ENCODE peak calls at places on chromosome 4, in six cellular contexts. One of them, this sample, is unnamed.

GRCh38 chr4:48118081-48118480 is 16.0 kb downstream of the TXK start:
- DNase-seq in stimulated activated CD8-positive, alpha-beta memory T cell treated with anti-CD3 and anti-CD28 coated beads, Interleukin-2, amount 100 ng/mL, for 1 hour: no peak
- DNase-seq in Caki2: no peak
- DNase-seq in activated gamma-delta T cell treated with anti-CD3 and anti-CD28 coated beads, Interleukin-2, amount 50 U/mL, for 16 hours: no peak
- DNase-seq in brain microvascular endothelial cell: no peak
- DNase-seq in stimulated activated naive CD8-positive, alpha-beta T cell treated with anti-CD3 and anti-CD28 coated beads, Interleukin-15, Interleukin-2, amounts not matched to agents 100 U/mL and 50 U/mL, for 24 hours: no peak
- DNase-seq in this sample: no peak

GRCh38 chr4:161343188-161343950 is 820.4 kb downstream of the FSTL5 start:
- DNase-seq in Caki2: no peak
- DNase-seq in stimulated activated CD8-positive, alpha-beta memory T cell treated with anti-CD3 and anti-CD28 coated beads, Interleukin-2, amount 100 ng/mL, for 1 hour: no peak
- DNase-seq in stimulated activated naive CD8-positive, alpha-beta T cell treated with anti-CD3 and anti-CD28 coated beads, Interleukin-15, Interleukin-2, amounts not matched to agents 100 U/mL and 50 U/mL, for 24 hours: no peak
- DNase-seq in brain microvascular endothelial cell: no peak
- DNase-seq in activated gamma-delta T cell treated with anti-CD3 and anti-CD28 coated beads, Interleukin-2, amount 50 U/mL, for 16 hours: no peak
- DNase-seq in this sample: no peak

GRCh38 chr4:157075811-157076577 is at the start of gene GLRB:
- DNase-seq in brain microvascular endothelial cell: no peak
- DNase-seq in stimulated activated naive CD8-positive, alpha-beta T cell treated with anti-CD3 and anti-CD28 coated beads, Interleukin-15, Interleukin-2, amounts not matched to agents 100 U/mL and 50 U/mL, for 24 hours: no peak
- DNase-seq in stimulated activated CD8-positive, alpha-beta memory T cell treated with anti-CD3 and anti-CD28 coated beads, Interleukin-2, amount 100 ng/mL, for 1 hour: no peak
- DNase-seq in Caki2: no peak
- DNase-seq in activated gamma-delta T cell treated with anti-CD3 and anti-CD28 coated beads, Interleukin-2, amount 50 U/mL, for 16 hours: no peak
- DNase-seq in this sample: no peak

GRCh38 chr4:93888768-93889167 is 60.2 kb downstream of the ATOH1 start:
- DNase-seq in brain microvascular endothelial cell: no peak
- DNase-seq in Caki2: no peak
- DNase-seq in activated gamma-delta T cell treated with anti-CD3 and anti-CD28 coated beads, Interleukin-2, amount 50 U/mL, for 16 hours: no peak
- DNase-seq in stimulated activated naive CD8-positive, alpha-beta T cell treated with anti-CD3 and anti-CD28 coated beads, Interleukin-15, Interleukin-2, amounts not matched to agents 100 U/mL and 50 U/mL, for 24 hours: no peak
- DNase-seq in stimulated activated CD8-positive, alpha-beta memory T cell treated with anti-CD3 and anti-CD28 coated beads, Interleukin-2, amount 100 ng/mL, for 1 hour: no peak
- DNase-seq in this sample: no peak

GRCh38 chr4:6355052-6355451 is 85.4 kb downstream of the WFS1 start:
- DNase-seq in activated gamma-delta T cell treated with anti-CD3 and anti-CD28 coated beads, Interleukin-2, amount 50 U/mL, for 16 hours: no peak
- DNase-seq in stimulated activated CD8-positive, alpha-beta memory T cell treated with anti-CD3 and anti-CD28 coated beads, Interleukin-2, amount 100 ng/mL, for 1 hour: no peak
- DNase-seq in brain microvascular endothelial cell: no peak
- DNase-seq in stimulated activated naive CD8-positive, alpha-beta T cell treated with anti-CD3 and anti-CD28 coated beads, Interleukin-15, Interleukin-2, amounts not matched to agents 100 U/mL and 50 U/mL, for 24 hours: no peak
- DNase-seq in Caki2: no peak
- DNase-seq in this sample: no peak

GRCh38 chr4:101693842-101694398 is 96.6 kb upstream of the BANK1 start:
- DNase-seq in activated gamma-delta T cell treated with anti-CD3 and anti-CD28 coated beads, Interleukin-2, amount 50 U/mL, for 16 hours: no peak
- DNase-seq in stimulated activated CD8-positive, alpha-beta memory T cell treated with anti-CD3 and anti-CD28 coated beads, Interleukin-2, amount 100 ng/mL, for 1 hour: no peak
- DNase-seq in Caki2: peak; percentile 84
- DNase-seq in brain microvascular endothelial cell: no peak
- DNase-seq in stimulated activated naive CD8-positive, alpha-beta T cell treated with anti-CD3 and anti-CD28 coated beads, Interleukin-15, Interleukin-2, amounts not matched to agents 100 U/mL and 50 U/mL, for 24 hours: no peak
- DNase-seq in this sample: no peak

GRCh38 chr4:163672751-163673150 is 178.3 kb downstream of the TMA16 start:
- DNase-seq in stimulated activated CD8-positive, alpha-beta memory T cell treated with anti-CD3 and anti-CD28 coated beads, Interleukin-2, amount 100 ng/mL, for 1 hour: no peak
- DNase-seq in Caki2: no peak
- DNase-seq in activated gamma-delta T cell treated with anti-CD3 and anti-CD28 coated beads, Interleukin-2, amount 50 U/mL, for 16 hours: no peak
- DNase-seq in stimulated activated naive CD8-positive, alpha-beta T cell treated with anti-CD3 and anti-CD28 coated beads, Interleukin-15, Interleukin-2, amounts not matched to agents 100 U/mL and 50 U/mL, for 24 hours: no peak
- DNase-seq in brain microvascular endothelial cell: no peak
- DNase-seq in this sample: no peak

GRCh38 chr4:152032722-152033131 is 271.9 kb upstream of the GATB start:
- DNase-seq in stimulated activated naive CD8-positive, alpha-beta T cell treated with anti-CD3 and anti-CD28 coated beads, Interleukin-15, Interleukin-2, amounts not matched to agents 100 U/mL and 50 U/mL, for 24 hours: no peak
- DNase-seq in stimulated activated CD8-positive, alpha-beta memory T cell treated with anti-CD3 and anti-CD28 coated beads, Interleukin-2, amount 100 ng/mL, for 1 hour: no peak
- DNase-seq in brain microvascular endothelial cell: peak; percentile 53
- DNase-seq in activated gamma-delta T cell treated with anti-CD3 and anti-CD28 coated beads, Interleukin-2, amount 50 U/mL, for 16 hours: no peak
- DNase-seq in Caki2: no peak
- DNase-seq in this sample: no peak

GRCh38 chr4:153362184-153362583 is 17.7 kb downstream of the MND1 start:
- DNase-seq in brain microvascular endothelial cell: peak; percentile 11
- DNase-seq in stimulated activated CD8-positive, alpha-beta memory T cell treated with anti-CD3 and anti-CD28 coated beads, Interleukin-2, amount 100 ng/mL, for 1 hour: no peak
- DNase-seq in Caki2: peak; percentile 22
- DNase-seq in stimulated activated naive CD8-positive, alpha-beta T cell treated with anti-CD3 and anti-CD28 coated beads, Interleukin-15, Interleukin-2, amounts not matched to agents 100 U/mL and 50 U/mL, for 24 hours: no peak
- DNase-seq in activated gamma-delta T cell treated with anti-CD3 and anti-CD28 coated beads, Interleukin-2, amount 50 U/mL, for 16 hours: no peak
- DNase-seq in this sample: no peak

GRCh38 chr4:13399257-13399656 is 84.9 kb downstream of the RAB28 start:
- DNase-seq in stimulated activated CD8-positive, alpha-beta memory T cell treated with anti-CD3 and anti-CD28 coated beads, Interleukin-2, amount 100 ng/mL, for 1 hour: no peak
- DNase-seq in stimulated activated naive CD8-positive, alpha-beta T cell treated with anti-CD3 and anti-CD28 coated beads, Interleukin-15, Interleukin-2, amounts not matched to agents 100 U/mL and 50 U/mL, for 24 hours: no peak
- DNase-seq in activated gamma-delta T cell treated with anti-CD3 and anti-CD28 coated beads, Interleukin-2, amount 50 U/mL, for 16 hours: no peak
- DNase-seq in brain microvascular endothelial cell: no peak
- DNase-seq in Caki2: peak; percentile 14
- DNase-seq in this sample: no peak

GRCh38 chr4:98728433-98728832 is 70.0 kb upstream of the TSPAN5 start:
- DNase-seq in brain microvascular endothelial cell: peak; percentile 70
- DNase-seq in Caki2: no peak
- DNase-seq in stimulated activated naive CD8-positive, alpha-beta T cell treated with anti-CD3 and anti-CD28 coated beads, Interleukin-15, Interleukin-2, amounts not matched to agents 100 U/mL and 50 U/mL, for 24 hours: no peak
- DNase-seq in stimulated activated CD8-positive, alpha-beta memory T cell treated with anti-CD3 and anti-CD28 coated beads, Interleukin-2, amount 100 ng/mL, for 1 hour: no peak
- DNase-seq in activated gamma-delta T cell treated with anti-CD3 and anti-CD28 coated beads, Interleukin-2, amount 50 U/mL, for 16 hours: no peak
- DNase-seq in this sample: no peak

This sample was measured in sciatic nerve.